ENCODE peak calls at places on chromosomes 2 and 18, in five cellular contexts. S is H9, W is HT-29, B is GM18507, P is coronary artery. H is an unnamed sample.

GRCh38 chr2:24511894-24512293 is 20.8 kb downstream of the NCOA1 start:
- DNase-seq in B (no peak), P (no peak), S (no peak), W (no peak), H (no peak)

GRCh38 chr18:48897531-48897930 is 53.2 kb downstream of the SMAD7 start:
- DNase-seq in P (peak; percentile 71), W (no peak), S (no peak), B (no peak), H (no peak)

GRCh38 chr2:237591379-237591881 is 896 bp upstream of the RAB17 start:
- DNase-seq in B (no peak), S (no peak), W (peak; percentile 68), P (no peak), H (no peak)

GRCh38 chr18:6249110-6249680 is 165.5 kb downstream of the L3MBTL4 start:
- DNase-seq in P (no peak), B (no peak), S (no peak), W (no peak), H (no peak)

GRCh38 chr2:9331704-9332103 is 91.6 kb downstream of the ITGB1BP1 start:
- DNase-seq in S (no peak), P (no peak), B (no peak), W (no peak), H (no peak)

GRCh38 chr2:82282111-82282882 is 1977.7 kb upstream of the LRRTM1 start:
- DNase-seq in B (no peak), W (no peak), P (no peak), S (peak; percentile 78), H (no peak)

GRCh38 chr2:230075988-230076631 is 7.4 kb upstream of the SLC16A14 start:
- DNase-seq in S (no peak), P (no peak), B (no peak), W (no peak), H (no peak)

GRCh38 chr2:15973446-15974202 is 33.3 kb downstream of the MYCN start:
- DNase-seq in P (no peak), W (no peak), B (no peak), S (no peak), H (no peak)

GRCh38 chr18:31931163-31931885 is 11.6 kb downstream of the TRAPPC8 start:
- DNase-seq in W (no peak), P (no peak), S (no peak), B (no peak), H (no peak)

GRCh38 chr18:46378126-46378863 is 274.1 kb downstream of the HAUS1 start:
- DNase-seq in B (no peak), P (no peak), S (no peak), W (no peak), H (no peak)

GRCh38 chr2:160253440-160254296 is 53.6 kb upstream of the ITGB6 start:
- DNase-seq in S (no peak), B (no peak), P (no peak), W (no peak), H (peak; percentile 40)

GRCh38 chr2:171266102-171266501 is 105.4 kb upstream of the TLK1 start:
- DNase-seq in B (no peak), W (no peak), P (no peak), S (no peak), H (no peak)

GRCh38 chr2:28583899-28584553 is 88.2 kb downstream of the PLB1 start:
- DNase-seq in B (no peak), S (no peak), W (peak; percentile 67), P (peak; percentile 89), H (peak; percentile 97)

GRCh38 chr2:188569441-188569840 is 277.8 kb downstream of the GULP1 start:
- DNase-seq in B (no peak), P (no peak), S (no peak), W (no peak), H (no peak)

GRCh38 chr2:10668402-10669012 is 21.3 kb downstream of the NOL10 start:
- DNase-seq in S (no peak), W (peak; percentile 86), P (no peak), B (no peak), H (peak; percentile 39)

GRCh38 chr2:160405077-160405865 is 88.3 kb downstream of the RBMS1 start:
- DNase-seq in S (no peak), W (no peak), P (no peak), B (no peak), H (no peak)

GRCh38 chr2:217325810-217326209 is 465.9 kb upstream of the TNP1 start:
- DNase-seq in P (no peak), W (no peak), S (no peak), B (no peak), H (peak; percentile 16)

GRCh38 chr2:102147935-102148334 is 5.4 kb downstream of the IL1R1 start:
- DNase-seq in W (no peak), P (no peak), B (no peak), S (no peak), H (peak; percentile 8)

GRCh38 chr2:142769761-142770160 is 107.7 kb upstream of the KYNU start:
- DNase-seq in W (no peak), S (no peak), P (no peak), B (no peak), H (peak; percentile 36)

GRCh38 chr2:168456526-168457176 is 579 bp downstream of the CERS6 start:
- DNase-seq in P (peak; percentile 75), B (no peak), W (peak; percentile 67), S (no peak), H (peak; percentile 42)

GRCh38 chr18:50870138-50870845 is 8.6 kb upstream of the ME2 start:
- DNase-seq in W (peak; percentile 27), S (no peak), P (no peak), B (no peak), H (peak; percentile 95)

GRCh38 chr2:22194218-22194617 is 1070.5 kb downstream of the TDRD15 start:
- DNase-seq in P (no peak), B (no peak), W (no peak), S (no peak), H (no peak)

GRCh38 chr2:218091743-218092142 is 22.7 kb downstream of the RUFY4 start:
- DNase-seq in S (no peak), P (no peak), B (no peak), W (no peak), H (no peak)

GRCh38 chr2:217606296-217606695 is 396.5 kb downstream of the TNS1 start:
- DNase-seq in B (no peak), S (no peak), W (no peak), P (no peak), H (no peak)

GRCh38 chr18:22691988-22692710 is 241.0 kb upstream of the RBBP8 start:
- DNase-seq in P (no peak), B (no peak), W (no peak), S (no peak), H (peak; percentile 12)

GRCh38 chr2:203003716-203004115 is 11.0 kb upstream of the NBEAL1 start:
- DNase-seq in W (no peak), S (no peak), B (no peak), P (no peak), H (no peak)

GRCh38 chr2:178917555-178917954 is 110.3 kb upstream of the TTN start:
- DNase-seq in S (no peak), B (no peak), P (no peak), W (no peak), H (no peak)